ENCODE peak calls at places on chromosomes 7 and 10, in four cellular contexts. C, T, I and W are unnamed samples.

GRCh38 chr10:8321990-8322389 is 267.5 kb downstream of the GATA3 start:
- DNase-seq in C (no peak), T (no peak), I (no peak), W (no peak)

GRCh38 chr10:124646483-124647352 is 97.5 kb downstream of the FAM53B start:
- DNase-seq in C (peak; percentile 85), T (peak; percentile 82), I (no peak), W (peak; percentile 85)

GRCh38 chr10:72679838-72680241 is 12.1 kb upstream of the MCU start:
- DNase-seq in C (no peak), T (no peak), I (no peak), W (no peak)

GRCh38 chr7:88176190-88176589 is 43.6 kb downstream of the SRI start:
- DNase-seq in C (no peak), T (no peak), I (no peak), W (no peak)

GRCh38 chr10:29608062-29608461 is 26.7 kb downstream of the SVIL start:
- DNase-seq in C (no peak), T (no peak), I (peak; percentile 60), W (no peak)

GRCh38 chr10:47048533-47048905 is 137.3 kb downstream of the PTPN20 start:
- DNase-seq in C (peak; percentile 62), T (no peak), I (peak; percentile 71), W (no peak)

GRCh38 chr10:44926771-44927751 is 15.9 kb downstream of the TMEM72 start:
- DNase-seq in C (no peak), T (peak; percentile 63), I (peak; percentile 40), W (no peak)

GRCh38 chr10:70515035-70515702 is 36.6 kb downstream of the PALD1 start:
- DNase-seq in C (no peak), T (no peak), I (no peak), W (no peak)

GRCh38 chr10:69892436-69893215 is 90.9 kb downstream of the COL13A1 start:
- DNase-seq in C (no peak), T (no peak), I (no peak), W (no peak)

GRCh38 chr10:126561499-126562208 is 108.8 kb downstream of the C10orf90 start:
- DNase-seq in C (no peak), T (no peak), I (peak; percentile 94), W (no peak)

GRCh38 chr7:133051066-133051465 is 30.8 kb downstream of the CHCHD3 start:
- DNase-seq in C (no peak), T (no peak), I (no peak), W (peak; percentile 15)

GRCh38 chr10:94489107-94489506 is 56.5 kb upstream of the HELLS start:
- DNase-seq in C (no peak), T (no peak), I (no peak), W (no peak)

GRCh38 chr10:94129393-94130130 is 135.8 kb downstream of the PLCE1 start:
- DNase-seq in C (no peak), T (no peak), I (no peak), W (no peak)

GRCh38 chr7:155208681-155209477 is 88.8 kb upstream of the INSIG1 start:
- DNase-seq in C (no peak), T (no peak), I (no peak), W (no peak)

GRCh38 chr7:149690688-149691446 is 82.5 kb downstream of the ZNF467 start:
- DNase-seq in C (no peak), T (peak; percentile 41), I (peak; percentile 95), W (peak; percentile 45)

GRCh38 chr7:42180806-42181205 is 56.2 kb downstream of the GLI3 start:
- DNase-seq in C (no peak), T (no peak), I (no peak), W (no peak)

GRCh38 chr10:118504044-118504944 is 91.2 kb downstream of the PRLHR start:
- DNase-seq in C (no peak), T (no peak), I (no peak), W (no peak)

GRCh38 chr10:22894714-22895113 is 33.1 kb upstream of the ARMC3 start:
- DNase-seq in C (no peak), T (no peak), I (no peak), W (no peak)

GRCh38 chr10:72126184-72126871 is 38.0 kb upstream of the SPOCK2 start:
- DNase-seq in C (no peak), T (no peak), I (no peak), W (no peak)

GRCh38 chr7:151844080-151844827 is 32.7 kb downstream of the PRKAG2 start:
- DNase-seq in C (peak; percentile 15), T (no peak), I (no peak), W (no peak)

GRCh38 chr10:8336629-8337331 is 282.3 kb downstream of the GATA3 start:
- DNase-seq in C (no peak), T (no peak), I (no peak), W (no peak)

GRCh38 chr7:44286618-44287487 is 38.5 kb downstream of the CAMK2B start:
- DNase-seq in C (peak; percentile 60), T (peak; percentile 11), I (peak; percentile 28), W (peak; percentile 5)

GRCh38 chr7:108430664-108431063 is 25.6 kb downstream of the NRCAM start:
- DNase-seq in C (no peak), T (no peak), I (no peak), W (no peak)

GRCh38 chr10:89086801-89087513 is 96.4 kb downstream of the FAS start:
- DNase-seq in C (peak; percentile 77), T (peak; percentile 56), I (peak; percentile 69), W (peak; percentile 36)

GRCh38 chr10:89088901-89089300 is 98.3 kb downstream of the FAS start:
- DNase-seq in C (no peak), T (no peak), I (no peak), W (no peak)

GRCh38 chr10:89082086-89082485 is 91.5 kb downstream of the FAS start:
- DNase-seq in C (no peak), T (no peak), I (no peak), W (no peak)

GRCh38 chr10:89080660-89081059 is 90.1 kb downstream of the FAS start:
- DNase-seq in C (no peak), T (no peak), I (no peak), W (no peak)

GRCh38 chr10:89085153-89085552 is 94.6 kb downstream of the FAS start:
- DNase-seq in C (no peak), T (no peak), I (no peak), W (no peak)
- H3K36me3 ChIP-seq in C (no peaks in the 10 kb centered on the region), T (no peaks in the 10 kb centered on the region), I (no peaks in the 10 kb centered on the region), W (no peaks in the 10 kb centered on the region)

DNA sequence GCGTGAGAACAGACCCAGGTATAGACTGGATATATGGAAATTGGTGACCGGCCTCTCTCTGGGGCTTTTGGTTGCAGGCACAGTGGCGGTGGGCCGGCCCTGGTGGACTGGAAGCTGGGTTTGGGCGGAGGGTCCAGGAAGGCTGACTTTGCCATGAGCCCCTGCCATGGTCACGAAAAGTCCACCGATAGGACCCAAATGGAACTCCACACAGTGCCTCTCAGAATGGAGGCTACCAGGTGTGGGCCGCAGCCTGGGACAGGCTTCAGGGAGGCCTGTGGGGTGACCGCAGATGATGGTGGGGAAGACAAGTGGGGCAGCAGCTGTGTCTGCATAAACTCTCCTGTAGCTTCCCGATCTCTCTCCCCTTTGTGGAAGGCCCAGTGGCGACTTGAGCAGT is 123.2 kb downstream of the DNAJB6 start:
- DNase-seq in C (no peak), T (no peak), I (no peak), W (no peak)
- H3K9me3 ChIP-seq in C (no peaks in the 10 kb centered on the region), T (no peaks in the 10 kb centered on the region), I (peaks cover 26% of the 10 kb centered on the region), W (no peaks in the 10 kb centered on the region)

DNA sequence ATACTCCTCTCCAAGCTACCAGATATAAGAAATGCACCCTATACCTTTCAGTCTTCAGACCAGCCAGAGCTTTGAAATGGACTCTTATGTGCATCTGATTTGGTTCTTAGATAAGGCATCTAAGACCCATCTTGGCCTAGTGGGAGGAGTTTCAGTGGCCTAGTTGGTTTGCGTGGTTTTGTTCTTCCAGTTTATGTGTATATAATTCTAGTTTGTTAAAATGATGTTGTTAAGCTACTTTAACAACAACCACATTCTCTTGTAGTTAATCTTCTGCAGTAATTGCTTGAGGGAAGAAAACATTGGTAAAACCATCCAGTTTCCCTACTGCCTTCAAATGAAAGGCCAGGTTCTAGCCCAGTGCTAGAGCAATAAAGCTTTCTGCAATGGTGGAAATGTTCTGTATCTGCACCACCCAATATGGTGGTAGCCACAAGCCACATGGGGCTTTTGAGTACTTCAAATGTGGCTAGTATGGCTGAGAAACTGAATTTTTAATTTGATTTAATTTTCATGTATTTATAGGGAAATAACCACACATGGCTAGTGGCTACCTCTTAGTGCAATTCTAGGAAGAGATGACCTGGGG is 66.3 kb downstream of the KLHDC10 start:
- DNase-seq in C (no peak), T (no peak), I (no peak), W (no peak)
- H3K36me3 ChIP-seq in C (peaks cover 36% of the 10 kb centered on the region), T (no peaks in the 10 kb centered on the region), I (peaks cover 19% of the 10 kb centered on the region), W (no peaks in the 10 kb centered on the region)

DNA sequence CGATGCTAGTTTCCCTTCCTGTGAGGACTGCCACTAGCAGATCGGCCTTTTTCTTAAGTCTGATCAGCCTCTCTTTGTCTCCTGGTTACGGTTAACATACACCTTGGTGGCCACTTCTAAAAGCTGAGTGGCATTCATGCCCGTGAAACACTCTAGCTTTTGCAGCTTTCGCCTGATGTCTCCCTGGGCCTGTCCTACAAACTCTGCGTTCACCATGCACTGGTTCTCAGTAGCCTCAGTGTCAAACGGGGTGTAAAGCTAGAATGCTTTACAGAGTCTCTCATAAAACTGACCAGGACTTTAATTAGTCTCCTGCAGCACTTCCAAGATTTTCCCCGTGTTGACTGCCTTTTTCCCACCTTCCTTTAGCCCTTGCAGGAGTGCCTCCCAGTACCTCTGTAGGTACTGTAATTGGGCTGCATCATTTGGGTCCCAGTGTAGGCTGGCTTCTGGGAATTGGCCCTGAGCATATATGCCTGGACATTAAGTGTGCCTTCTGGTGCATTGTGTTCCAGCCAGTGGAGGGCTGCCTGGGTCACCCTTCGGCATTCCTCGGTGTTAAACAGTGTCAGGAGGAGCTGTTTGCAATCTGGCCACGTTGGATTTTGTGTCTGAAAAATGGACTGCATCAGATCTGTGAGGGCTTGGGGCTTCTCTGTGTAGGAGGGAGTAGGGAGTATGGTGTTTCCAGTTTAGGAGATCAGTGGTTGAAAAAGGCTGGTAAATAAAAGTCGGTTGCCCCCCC is 6.5 kb upstream of the ZNF117 start:
- DNase-seq in C (no peak), T (no peak), I (no peak), W (no peak)
- H3K9me3 ChIP-seq in C (peaks cover 18% of the 10 kb centered on the region), T (no peaks in the 10 kb centered on the region), I (peaks cover 96% of the 10 kb centered on the region), W (no peaks in the 10 kb centered on the region)

GRCh38 chr10:62029401-62029800 is 127.9 kb downstream of the ARID5B start:
- DNase-seq in C (no peak), T (no peak), I (no peak), W (no peak)

GRCh38 chr10:62036186-62037081 is 134.9 kb downstream of the ARID5B start:
- DNase-seq in C (no peak), T (no peak), I (peak; percentile 72), W (no peak)

GRCh38 chr10:62033108-62033507 is 131.6 kb downstream of the ARID5B start:
- DNase-seq in C (no peak), T (no peak), I (no peak), W (no peak)

GRCh38 chr10:62027841-62028501 is 126.5 kb downstream of the ARID5B start:
- DNase-seq in C (no peak), T (no peak), I (no peak), W (no peak)

DNA sequence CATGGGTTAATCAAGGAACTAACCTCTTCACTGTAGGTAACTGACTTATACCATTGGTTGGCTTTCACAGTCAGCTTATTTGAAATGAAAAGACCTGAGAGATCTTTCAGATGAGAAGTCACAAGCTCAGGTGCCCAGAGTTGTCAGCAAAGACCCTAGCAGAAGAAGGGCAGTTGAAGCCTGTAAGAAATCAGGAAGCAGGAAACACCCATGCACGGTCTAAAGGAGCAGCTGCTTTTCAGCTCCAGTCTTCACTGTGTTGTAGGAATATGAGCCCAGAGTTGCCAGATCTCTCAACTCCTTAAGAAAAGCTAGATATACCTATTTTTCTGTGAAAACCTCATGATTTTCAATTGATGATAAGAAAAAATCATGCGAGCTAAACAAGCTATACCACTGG is 130.0 kb downstream of the ARID5B start:
- DNase-seq in C (no peak), T (no peak), I (no peak), W (no peak)
- H3K36me3 ChIP-seq in C (no peaks in the 10 kb centered on the region), T (no peaks in the 10 kb centered on the region), I (no peaks in the 10 kb centered on the region), W (no peaks in the 10 kb centered on the region)